ENCODE peak calls at places on chromosomes 3 and 15, in four cellular contexts. A is right lobe of liver; W is CD8-positive, alpha-beta memory T cell; D is vagina. S is an unnamed sample.

GRCh38 chr15:52515343-52515742 is 13.3 kb downstream of the MYO5A start:
- DNase-seq in A (no peak), W (no peak), D (no peak), S (no peak)

GRCh38 chr3:43155464-43156121 is 49.7 kb upstream of the POMGNT2 start:
- DNase-seq in A (peak; percentile 73), W (no peak), D (no peak), S (no peak)

GRCh38 chr3:5285439-5285838 is 97.9 kb downstream of the EDEM1 start:
- DNase-seq in A (no peak), W (no peak), D (no peak), S (no peak)

GRCh38 chr15:31276596-31277298 is 49.9 kb upstream of the KLF13 start:
- DNase-seq in A (no peak), W (no peak), D (peak; percentile 84), S (peak; percentile 3)

GRCh38 chr3:126654571-126655393 is at the start of gene TXNRD3:
- DNase-seq in A (peak; percentile 94), W (peak; percentile 35), D (peak; percentile 81), S (peak; percentile 92)

GRCh38 chr3:114308830-114309229 is 15.0 kb downstream of the TIGIT start:
- DNase-seq in A (no peak), W (peak; percentile 40), D (no peak), S (peak; percentile 70)

GRCh38 chr3:179322481-179323196 is at the start of gene ZNF639:
- DNase-seq in A (peak; percentile 86), W (peak; percentile 81), D (peak; percentile 92), S (peak; percentile 88)

GRCh38 chr3:28575100-28575747 is 226.6 kb upstream of the AZI2 start:
- DNase-seq in A (no peak), W (no peak), D (no peak), S (no peak)

GRCh38 chr3:127457094-127457475 is 133.4 kb downstream of the TPRA1 start:
- DNase-seq in A (no peak), W (no peak), D (no peak), S (peak; percentile 5)

GRCh38 chr3:31054032-31054431 is 159.6 kb upstream of the GADL1 start:
- DNase-seq in A (no peak), W (no peak), D (no peak), S (no peak)

GRCh38 chr3:45553469-45553974 is 41.0 kb upstream of the LIMD1 start:
- DNase-seq in A (peak; percentile 53), W (no peak), D (no peak), S (peak; percentile 54)

GRCh38 chr3:33231755-33232465 is 13.3 kb upstream of the SUSD5 start:
- DNase-seq in A (no peak), W (no peak), D (no peak), S (no peak)

GRCh38 chr3:150870406-150870805 is 34.8 kb downstream of the MINDY4B start:
- DNase-seq in A (no peak), W (no peak), D (no peak), S (no peak)

GRCh38 chr3:170740726-170741591 is 129.0 kb downstream of the RPL22L1 start:
- DNase-seq in A (no peak), W (no peak), D (peak; percentile 95), S (no peak)

GRCh38 chr15:66151809-66152208 is 101.7 kb downstream of the MEGF11 start:
- DNase-seq in A (no peak), W (no peak), D (no peak), S (peak; percentile 45)

GRCh38 chr3:6571448-6571847 is 289.5 kb upstream of the GRM7 start:
- DNase-seq in A (no peak), W (no peak), D (no peak), S (no peak)

GRCh38 chr3:13764161-13764560 is 115.7 kb downstream of the WNT7A start:
- DNase-seq in A (no peak), W (no peak), D (peak; percentile 67), S (no peak)

GRCh38 chr15:69812881-69813280 is 284.8 kb downstream of the TLE3 start:
- DNase-seq in A (no peak), W (no peak), D (no peak), S (peak; percentile 59)

GRCh38 chr15:101652783-101653430 is 726 bp upstream of the TM2D3 start:
- DNase-seq in A (peak; percentile 59), W (no peak), D (peak; percentile 89), S (no peak)

GRCh38 chr15:40756938-40757337 is 1.9 kb upstream of the RMDN3 start:
- DNase-seq in A (no peak), W (no peak), D (peak; percentile 76), S (no peak)

GRCh38 chr15:30065025-30065801 is 17.5 kb upstream of the GOLGA8J start:
- DNase-seq in A (no peak), W (no peak), D (no peak), S (no peak)

GRCh38 chr3:12148183-12148940 is 10.3 kb downstream of the TIMP4 start:
- DNase-seq in A (no peak), W (no peak), D (no peak), S (no peak)

GRCh38 chr15:98648654-98649537 is 557 bp downstream of the IGF1R start:
- DNase-seq in A (peak; percentile 62), W (no peak), D (no peak), S (peak; percentile 68)

GRCh38 chr3:159499031-159499793 is 489.4 kb upstream of the IL12A start:
- DNase-seq in A (no peak), W (no peak), D (no peak), S (no peak)

GRCh38 chr3:105429034-105429762 is 62.5 kb downstream of the ALCAM start:
- DNase-seq in A (no peak), W (no peak), D (no peak), S (no peak)

GRCh38 chr15:74531144-74531811 is 9.7 kb upstream of the ARID3B start:
- DNase-seq in A (no peak), W (no peak), D (no peak), S (no peak)

GRCh38 chr15:25089577-25089976 is 134.8 kb downstream of the SNRPN start:
- DNase-seq in A (peak; percentile 4), W (no peak), D (peak; percentile 58), S (no peak)

GRCh38 chr15:25092661-25093060 is 137.9 kb downstream of the SNRPN start:
- DNase-seq in A (no peak), W (no peak), D (no peak), S (no peak)

GRCh38 chr15:25090073-25090733 is 135.4 kb downstream of the SNRPN start:
- DNase-seq in A (peak; percentile 9), W (no peak), D (peak; percentile 77), S (no peak)

GRCh38 chr15:25093455-25094029 is 138.8 kb downstream of the SNRPN start:
- DNase-seq in A (peak; percentile 8), W (no peak), D (peak; percentile 77), S (no peak)

DNA sequence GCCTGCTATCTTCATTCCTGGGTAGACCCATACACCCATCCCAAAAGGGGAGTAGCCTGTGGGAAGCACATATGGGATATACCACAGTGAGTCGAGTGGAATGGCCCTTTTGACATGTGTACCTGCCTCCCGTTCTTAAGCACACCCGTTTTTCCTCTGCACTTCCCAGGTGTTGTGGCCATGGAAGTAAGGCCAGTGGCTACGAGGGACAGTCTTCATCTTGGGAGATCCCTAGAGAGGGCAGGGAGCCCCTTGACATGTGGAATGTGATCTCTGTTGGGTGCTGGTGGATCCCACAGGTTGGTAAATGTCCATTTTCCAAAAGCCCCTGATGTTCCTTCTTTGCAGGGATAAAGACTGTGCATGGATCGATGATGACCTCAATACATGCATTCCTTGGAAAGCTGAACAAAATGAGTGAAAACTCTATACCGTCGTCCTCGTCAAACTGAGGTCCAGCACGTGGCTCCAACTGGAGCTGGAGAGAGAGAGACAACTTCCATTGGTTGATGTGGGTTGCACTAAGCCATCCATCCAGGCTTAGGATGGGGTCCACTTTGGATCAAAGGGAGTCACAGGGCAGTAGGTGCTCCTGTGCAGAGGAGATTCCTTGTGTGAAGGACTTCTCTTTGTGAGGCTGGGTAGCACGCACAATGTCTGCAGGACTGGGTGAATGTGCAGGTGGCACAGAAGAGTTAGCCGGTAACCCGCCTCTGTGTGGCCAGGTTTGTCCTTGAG is 136.8 kb downstream of the SNRPN start:
- DNase-seq in A (peak; percentile 7), W (no peak), D (peak; percentile 47), S (no peak)
- H3K9me3 ChIP-seq in A (peaks cover 9% of the 10 kb centered on the region), W (peaks cover 30% of the 10 kb centered on the region), D (peaks cover 37% of the 10 kb centered on the region), S (peaks cover 99% of the 10 kb centered on the region)

GRCh38 chr3:189267981-189268613 is 96.3 kb downstream of the TPRG1 start:
- DNase-seq in A (no peak), W (no peak), D (no peak), S (no peak)

GRCh38 chr3:189272500-189273119 is 100.8 kb downstream of the TPRG1 start:
- DNase-seq in A (no peak), W (no peak), D (no peak), S (no peak)

GRCh38 chr3:189269356-189269755 is 97.6 kb downstream of the TPRG1 start:
- DNase-seq in A (no peak), W (no peak), D (no peak), S (no peak)

GRCh38 chr3:189273736-189274135 is 102.0 kb downstream of the TPRG1 start:
- DNase-seq in A (no peak), W (no peak), D (no peak), S (no peak)

GRCh38 chr3:189270248-189270832 is 98.6 kb downstream of the TPRG1 start:
- DNase-seq in A (no peak), W (no peak), D (no peak), S (peak; percentile 61)
- H3K4me3 ChIP-seq in A (no peak overlapping the region), W (no peak overlapping the region), D (no peak overlapping the region), S (no peak overlapping the region)

DNA sequence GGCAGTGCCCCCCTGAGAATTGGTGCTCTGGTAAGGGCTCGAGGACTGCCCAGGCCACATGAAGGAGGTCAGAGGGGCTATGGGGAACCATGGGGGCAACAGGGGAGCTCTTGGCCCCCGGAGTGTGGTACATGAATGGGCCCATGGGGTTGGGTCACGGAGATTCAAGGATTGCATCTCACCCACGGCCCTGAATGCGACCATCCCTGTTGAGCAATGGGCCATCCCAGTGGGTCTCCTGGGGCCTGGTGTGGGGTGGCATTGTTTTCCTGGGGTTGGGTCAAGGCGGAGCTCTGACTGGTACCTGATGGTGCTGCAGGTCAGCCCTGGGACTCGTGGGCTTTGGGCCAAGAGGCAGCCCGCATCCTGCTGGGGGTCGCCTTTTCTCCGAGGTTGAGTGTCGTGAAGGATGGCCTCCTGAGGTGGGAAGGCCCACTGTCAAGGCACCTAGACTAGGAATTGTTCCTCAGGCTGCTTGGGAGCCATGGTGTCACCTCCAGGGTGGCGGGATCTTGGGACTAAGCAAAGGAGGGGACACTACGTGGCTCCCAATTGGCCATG is 198.3 kb downstream of the UBE3A start:
- DNase-seq in A (peak; percentile 20), W (no peak), D (no peak), S (peak; percentile 26)
- H3K9me3 ChIP-seq in A (no peaks in the 10 kb centered on the region), W (no peaks in the 10 kb centered on the region), D (no peaks in the 10 kb centered on the region), S (peaks cover 93% of the 10 kb centered on the region)

GRCh38 chr3:130854208-130854864 is 39.5 kb upstream of the ATP2C1 start:
- DNase-seq in A (no peak), W (no peak), D (no peak), S (no peak)
- H3K4me3 ChIP-seq in A (no peak overlapping the region), W (no peak overlapping the region), D (no peak overlapping the region), S (no peak overlapping the region)